ENCODE peak calls at places on chromosomes 1 and 21, in four cellular contexts. O, M, U and V are unnamed samples.

GRCh38 chr21:33245289-33245918 is 15.7 kb downstream of the IFNAR2 start:
- DNase-seq in O (no peak), M (no peak), U (no peak), V (no peak)

GRCh38 chr1:89523597-89524368 is 846 bp upstream of the LRRC8B start:
- DNase-seq in O (peak), M (peak), U (no peak), V (no peak)

GRCh38 chr1:182388392-182389134 is 3.0 kb downstream of the GLUL start:
- DNase-seq in O (no peak), M (no peak), U (no peak), V (no peak)

GRCh38 chr21:44485254-44485793 is 30.0 kb downstream of the LRRC3 start:
- DNase-seq in O (peak), M (peak), U (no peak), V (peak)

GRCh38 chr1:23554481-23555224 is 4.6 kb downstream of the ID3 start:
- DNase-seq in O (peak), M (peak), U (no peak), V (peak)

GRCh38 chr1:65371544-65371943 is 48.9 kb upstream of the LEPR start:
- DNase-seq in O (no peak), M (peak), U (no peak), V (no peak)

GRCh38 chr1:234186037-234186688 is 187.1 kb upstream of the COA6 start:
- DNase-seq in O (peak), M (no peak), U (no peak), V (no peak)

GRCh38 chr1:76059461-76059860 is 15.1 kb upstream of the ST6GALNAC3 start:
- DNase-seq in O (no peak), M (no peak), U (no peak), V (no peak)

GRCh38 chr1:201364808-201365105 is 12.7 kb downstream of the TNNT2 start:
- DNase-seq in O (no peak), M (no peak), U (no peak), V (no peak)
- TF ChIP-seq CHD1 in O (no peak), M (no peak), U (no peak), V (no peak)

GRCh38 chr1:168081373-168082007 is 55.2 kb downstream of the GPR161 start:
- DNase-seq in O (peak), M (no peak), U (no peak), V (no peak)

GRCh38 chr1:168083456-168084325 is 53.0 kb downstream of the GPR161 start:
- DNase-seq in O (no peak), M (no peak), U (no peak), V (no peak)

GRCh38 chr1:168079761-168080160 is 57.0 kb downstream of the GPR161 start:
- DNase-seq in O (peak), M (no peak), U (no peak), V (no peak)

GRCh38 chr1:168084396-168085231 is 52.1 kb downstream of the GPR161 start:
- DNase-seq in O (peak), M (peak), U (no peak), V (peak)

GRCh38 chr1:168082008-168082876 is 54.5 kb downstream of the GPR161 start:
- DNase-seq in O (peak), M (peak), U (peak), V (peak)
- TF ChIP-seq CHD1 in O (no peak), M (no peak), U (no peak), V (no peak)

GRCh38 chr1:173477286-173478098 is at the start of gene PRDX6:
- DNase-seq in O (peak), M (no peak), U (no peak), V (peak)
- TF ChIP-seq CHD1 in O (no peak), M (peak), U (peak), V (no peak)

GRCh38 chr1:55050283-55050682 is 10.9 kb downstream of the PCSK9 start:
- DNase-seq in O (peak), M (no peak), U (no peak), V (no peak)
- TF ChIP-seq CHD1 in O (no peak), M (no peak), U (no peak), V (no peak)

GRCh38 chr1:240599299-240599698 is 12.7 kb downstream of the GREM2 start:
- DNase-seq in O (no peak), M (no peak), U (no peak), V (no peak)
- TF ChIP-seq CHD1 in O (no peak), M (no peak), U (no peak), V (no peak)

GRCh38 chr1:200901796-200902444 is 7.2 kb downstream of the INAVA start:
- DNase-seq in O (no peak), M (no peak), U (no peak), V (no peak)
- TF ChIP-seq CHD1 in O (no peak), M (no peak), U (no peak), V (no peak)